ENCODE peak calls at places on chromosomes 1 and 21, in six cellular contexts. P, A, Q, L, K and X are unnamed samples.
A peak's percentile ranks its signal among the peaks of the same experiment; 100 is the strongest.

GRCh38 chr1:89723863-89724262 is 90.9 kb downstream of the LRRC8C start:
- DNase-seq in P (no peak), Q (no peak), A (no peak), L (no peak), K (no peak), X (no peak)

GRCh38 chr1:162004441-162004950 is 19.2 kb downstream of the OLFML2B start:
- DNase-seq in P (no peak), A (no peak), K (no peak), L (no peak), Q (no peak), X (no peak)

GRCh38 chr1:180912211-180912800 is 391 bp upstream of the KIAA1614 start:
- DNase-seq in L (no peak), K (no peak), P (peak; percentile 60), A (no peak), Q (no peak), X (no peak)

GRCh38 chr1:75643460-75643859 is 32.5 kb upstream of the SLC44A5 start:
- DNase-seq in Q (no peak), A (no peak), P (no peak), L (no peak), K (no peak), X (no peak)

GRCh38 chr1:11929849-11930248 is 3.6 kb upstream of the KIAA2013 start:
- DNase-seq in A (no peak), L (no peak), K (no peak), P (peak; percentile 79), Q (no peak), X (peak; percentile 76)

GRCh38 chr1:155018617-155019348 is 14.8 kb downstream of the DCST2 start:
- DNase-seq in P (no peak), K (no peak), L (no peak), A (no peak), Q (no peak), X (no peak)

GRCh38 chr1:162571696-162572095 is 10.2 kb downstream of the UAP1 start:
- DNase-seq in K (no peak), A (no peak), P (no peak), L (no peak), Q (no peak), X (no peak)

GRCh38 chr1:2251786-2252185 is 23.7 kb downstream of the SKI start:
- DNase-seq in A (no peak), L (no peak), P (no peak), K (peak; percentile 57), Q (no peak), X (peak; percentile 79)

GRCh38 chr1:51282605-51283004 is 46.5 kb downstream of the RNF11 start:
- DNase-seq in K (no peak), A (no peak), P (no peak), Q (no peak), L (no peak), X (no peak)

GRCh38 chr1:172997941-172998361 is 52.8 kb downstream of the TNFSF18 start:
- DNase-seq in L (no peak), P (no peak), A (no peak), K (no peak), Q (no peak), X (no peak)

GRCh38 chr1:30179942-30180543 is 543.3 kb downstream of the MATN1 start:
- DNase-seq in P (peak; percentile 1), A (no peak), Q (no peak), L (no peak), K (no peak), X (no peak)

GRCh38 chr1:161801955-161802354 is 35.8 kb downstream of the ATF6 start:
- DNase-seq in P (peak; percentile 5), A (no peak), K (no peak), L (no peak), Q (no peak), X (no peak)

GRCh38 chr21:42117229-42118048 is 46.3 kb downstream of the UMODL1 start:
- DNase-seq in L (no peak), A (peak; percentile 65), K (peak; percentile 52), P (peak; percentile 87), Q (peak; percentile 52), X (peak; percentile 61)

GRCh38 chr1:185155600-185156320 is 993 bp downstream of the TRMT1L start:
- DNase-seq in Q (no peak), K (peak; percentile 57), L (no peak), A (peak; percentile 42), P (peak; percentile 16), X (no peak)

GRCh38 chr1:43803646-43804045 is 96.3 kb downstream of the ST3GAL3 start:
- DNase-seq in L (no peak), K (no peak), Q (no peak), P (no peak), A (no peak), X (no peak)

GRCh38 chr1:225146478-225146877 is 217.0 kb downstream of the DNAH14 start:
- DNase-seq in P (no peak), K (no peak), Q (no peak), L (no peak), A (no peak), X (peak; percentile 49)

GRCh38 chr1:58909162-58909560 is 125.3 kb upstream of the JUN start:
- DNase-seq in A (no peak), L (no peak), K (no peak), P (no peak), Q (no peak), X (no peak)

GRCh38 chr1:163834778-163835177 is 513.0 kb downstream of the NUF2 start:
- DNase-seq in Q (no peak), K (no peak), A (no peak), P (no peak), L (no peak), X (no peak)

GRCh38 chr1:1144122-1144842 is 28.4 kb upstream of the C1orf159 start:
- DNase-seq in Q (peak; percentile 28), K (peak; percentile 70), P (no peak), L (peak; percentile 92), A (peak; percentile 72), X (no peak)

GRCh38 chr1:224205438-224205840 is 22.4 kb downstream of the DEGS1 start:
- DNase-seq in Q (no peak), L (no peak), P (peak; percentile 72), A (no peak), K (no peak), X (no peak)

GRCh38 chr1:27430903-27431653 is 38.7 kb downstream of the GPR3 start:
- DNase-seq in P (no peak), K (peak; percentile 51), A (peak; percentile 46), Q (no peak), L (no peak), X (no peak)

GRCh38 chr1:192098001-192098400 is 60.3 kb upstream of the RGS18 start:
- DNase-seq in P (no peak), Q (no peak), A (no peak), L (no peak), K (no peak), X (peak; percentile 55)

GRCh38 chr21:43585924-43586411 is 73.3 kb downstream of the HSF2BP start:
- DNase-seq in A (no peak), L (no peak), K (no peak), Q (no peak), P (peak; percentile 77), X (no peak)

GRCh38 chr1:220786057-220786336 is 716 bp upstream of the MTARC1 start:
- DNase-seq in P (no peak), A (no peak), L (no peak), Q (no peak), K (no peak), X (no peak)

GRCh38 chr1:225772323-225772768 is 5.3 kb upstream of the SRP9 start:
- DNase-seq in Q (no peak), A (no peak), K (no peak), L (peak; percentile 78), P (peak; percentile 94), X (no peak)

GRCh38 chr1:99662581-99663208 is 16.8 kb downstream of the PALMD start:
- DNase-seq in L (no peak), K (no peak), Q (no peak), A (no peak), P (no peak), X (no peak)

DNA sequence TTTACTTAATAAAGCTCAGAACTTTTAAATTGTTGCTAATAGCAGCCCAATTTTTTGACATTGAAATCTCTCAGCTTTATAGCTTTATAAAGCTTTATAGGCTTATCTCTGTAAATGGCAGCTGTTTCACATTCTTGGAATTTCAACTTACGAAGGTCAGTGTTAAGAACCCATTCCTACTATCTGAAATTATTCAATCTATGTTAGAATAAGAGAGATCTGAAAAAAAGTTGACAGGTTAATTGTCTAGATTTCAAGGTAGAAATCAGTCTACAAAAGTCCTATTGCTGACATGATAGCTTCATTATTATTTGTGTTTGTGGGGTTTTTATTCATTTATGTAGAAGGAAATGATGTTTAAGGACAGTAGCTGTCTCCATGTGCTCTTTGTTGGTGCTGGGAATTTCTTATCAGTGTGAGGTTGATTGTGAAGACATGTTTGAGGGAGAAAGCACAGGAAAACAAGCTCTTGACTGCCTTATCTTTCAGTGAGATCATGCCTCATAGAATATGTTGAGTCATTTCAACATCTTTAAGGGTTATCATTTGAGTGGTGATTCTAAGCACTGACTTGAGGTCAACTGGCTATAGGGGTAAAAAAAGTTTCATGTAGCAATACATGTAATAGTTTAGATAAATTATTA is 404.9 kb upstream of the ADAMTS5 start:
- DNase-seq in A (no peak), L (no peak), K (no peak), P (no peak), Q (no peak), X (no peak)
- H3K9me3 ChIP-seq in A (no peaks in the 10 kb centered on the region), L (no peaks in the 10 kb centered on the region), K (no peaks in the 10 kb centered on the region), P (no peaks in the 10 kb centered on the region), Q (no peaks in the 10 kb centered on the region), X (no peaks in the 10 kb centered on the region)

GRCh38 chr21:18772404-18772803 is 368.8 kb upstream of the TMPRSS15 start:
- DNase-seq in K (no peak), L (no peak), Q (no peak), P (no peak), A (no peak), X (no peak)
- H3K9me3 ChIP-seq in K (no peaks in the 10 kb centered on the region), L (no peaks in the 10 kb centered on the region), Q (no peaks in the 10 kb centered on the region), P (no peaks in the 10 kb centered on the region), A (no peaks in the 10 kb centered on the region), X (no peaks in the 10 kb centered on the region)

DNA sequence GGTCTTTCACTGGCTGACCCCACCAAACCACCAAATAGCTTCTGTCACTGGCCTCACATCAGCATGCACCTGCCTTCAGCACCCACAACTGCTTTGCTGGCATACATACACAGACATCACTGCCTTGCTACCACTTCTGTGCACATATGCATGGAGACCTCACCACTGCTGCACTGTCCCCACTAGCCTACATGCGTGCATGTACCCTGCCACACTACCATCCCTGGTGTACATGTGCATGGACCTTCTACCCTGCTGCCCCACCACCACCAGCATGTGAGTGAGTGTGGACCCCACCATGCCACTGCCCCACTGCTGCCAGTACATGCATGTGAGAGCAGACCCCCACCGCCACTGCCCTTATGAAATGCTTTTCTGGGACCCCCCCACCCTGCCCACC is 6.1 kb downstream of the CD1C start:
- DNase-seq in P (no peak), L (no peak), K (no peak), A (no peak), Q (no peak), X (no peak)
- H3K9me3 ChIP-seq in P (no peaks in the 10 kb centered on the region), L (no peaks in the 10 kb centered on the region), K (no peaks in the 10 kb centered on the region), A (no peaks in the 10 kb centered on the region), Q (no peaks in the 10 kb centered on the region), X (peaks cover 7% of the 10 kb centered on the region)

GRCh38 chr1:116739371-116740007 is 14.7 kb upstream of the CD2 start:
- DNase-seq in Q (no peak), A (no peak), L (no peak), K (no peak), P (no peak), X (no peak)

GRCh38 chr1:116740726-116741125 is 13.5 kb upstream of the CD2 start:
- DNase-seq in K (no peak), A (no peak), Q (no peak), P (no peak), L (no peak), X (peak; percentile 44)

GRCh38 chr1:116740296-116740695 is 13.9 kb upstream of the CD2 start:
- DNase-seq in Q (no peak), A (no peak), P (no peak), K (no peak), L (no peak), X (no peak)

GRCh38 chr1:116743535-116743934 is 10.7 kb upstream of the CD2 start:
- DNase-seq in L (no peak), A (no peak), Q (no peak), K (no peak), P (no peak), X (no peak)

GRCh38 chr1:116741781-116742565 is 12.3 kb upstream of the CD2 start:
- DNase-seq in A (no peak), Q (no peak), P (no peak), L (no peak), K (no peak), X (no peak)
- H3K9me3 ChIP-seq in A (peaks cover 15% of the 10 kb centered on the region), Q (peaks cover 18% of the 10 kb centered on the region), P (no peaks in the 10 kb centered on the region), L (peaks cover 25% of the 10 kb centered on the region), K (peaks cover 17% of the 10 kb centered on the region), X (peaks cover 49% of the 10 kb centered on the region)